ENCODE peak calls at places on chromosome 17, in five cellular contexts. X, F, O, P and W are unnamed samples.

GRCh38 chr17:39979021-39979660 is 1.5 kb upstream of the PSMD3 start:
- DNase-seq in X (no peak), F (no peak), O (peak), P (peak), W (no peak)

GRCh38 chr17:40076595-40076994 is 13.8 kb downstream of the THRA start:
- DNase-seq in X (no peak), F (no peak), O (no peak), P (no peak), W (no peak)

GRCh38 chr17:38752930-38753506 is 477 bp downstream of the PSMB3 start:
- DNase-seq in X (no peak), F (no peak), O (no peak), P (no peak), W (peak)

GRCh38 chr17:40329981-40330794 is 21.2 kb downstream of the RARA start:
- DNase-seq in X (peak), F (no peak), O (no peak), P (no peak), W (no peak)

GRCh38 chr17:1607971-1608320 is 20.7 kb downstream of the SLC43A2 start:
- DNase-seq in X (no peak), F (peak), O (no peak), P (no peak), W (no peak)

GRCh38 chr17:15348030-15348429 is 6.6 kb upstream of the TEKT3 start:
- DNase-seq in X (peak), F (no peak), O (no peak), P (peak), W (no peak)

GRCh38 chr17:45001310-45001709 is 33.2 kb upstream of the C1QL1 start:
- DNase-seq in X (no peak), F (no peak), O (no peak), P (no peak), W (no peak)

GRCh38 chr17:19876524-19877161 is 8.9 kb upstream of the ULK2 start:
- DNase-seq in X (peak), F (no peak), O (no peak), P (no peak), W (no peak)

GRCh38 chr17:10130733-10131132 is 67.7 kb downstream of the GAS7 start:
- DNase-seq in X (no peak), F (no peak), O (no peak), P (no peak), W (no peak)

GRCh38 chr17:75753514-75754377 is 11.2 kb downstream of the GALK1 start:
- DNase-seq in X (peak), F (peak), O (no peak), P (peak), W (peak)

GRCh38 chr17:72264682-72265405 is 144.0 kb downstream of the SOX9 start:
- DNase-seq in X (no peak), F (peak), O (no peak), P (no peak), W (no peak)

GRCh38 chr17:39130205-39130604 is 21.2 kb downstream of the PLXDC1 start:
- DNase-seq in X (no peak), F (no peak), O (no peak), P (no peak), W (no peak)

DNA sequence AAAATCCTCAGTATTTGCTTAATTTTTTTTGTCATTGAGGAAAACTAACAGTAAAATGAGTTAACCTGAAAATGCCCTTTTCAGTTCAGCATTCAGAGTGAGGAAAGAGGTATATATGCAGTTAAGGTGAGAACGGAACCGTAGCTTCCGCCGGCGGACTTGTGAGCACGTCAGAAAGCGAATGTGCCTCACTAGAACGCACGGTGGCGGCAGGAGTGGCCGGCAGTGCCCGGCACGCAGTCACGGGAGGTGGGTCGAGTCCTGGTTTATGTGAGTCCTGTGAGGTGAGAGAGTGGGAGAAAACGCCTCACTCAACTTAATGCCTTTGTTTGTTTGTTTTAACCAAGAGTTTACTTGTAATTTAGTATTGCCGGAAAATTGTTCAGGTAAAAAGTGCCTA is 6.1 kb downstream of the SEC14L1 start:
- DNase-seq in X (peak), F (no peak), O (no peak), P (no peak), W (peak)
- TF ChIP-seq CTCF in X (peak), F (no peak), O (no peak), P (no peak), W (no peak)

DNA sequence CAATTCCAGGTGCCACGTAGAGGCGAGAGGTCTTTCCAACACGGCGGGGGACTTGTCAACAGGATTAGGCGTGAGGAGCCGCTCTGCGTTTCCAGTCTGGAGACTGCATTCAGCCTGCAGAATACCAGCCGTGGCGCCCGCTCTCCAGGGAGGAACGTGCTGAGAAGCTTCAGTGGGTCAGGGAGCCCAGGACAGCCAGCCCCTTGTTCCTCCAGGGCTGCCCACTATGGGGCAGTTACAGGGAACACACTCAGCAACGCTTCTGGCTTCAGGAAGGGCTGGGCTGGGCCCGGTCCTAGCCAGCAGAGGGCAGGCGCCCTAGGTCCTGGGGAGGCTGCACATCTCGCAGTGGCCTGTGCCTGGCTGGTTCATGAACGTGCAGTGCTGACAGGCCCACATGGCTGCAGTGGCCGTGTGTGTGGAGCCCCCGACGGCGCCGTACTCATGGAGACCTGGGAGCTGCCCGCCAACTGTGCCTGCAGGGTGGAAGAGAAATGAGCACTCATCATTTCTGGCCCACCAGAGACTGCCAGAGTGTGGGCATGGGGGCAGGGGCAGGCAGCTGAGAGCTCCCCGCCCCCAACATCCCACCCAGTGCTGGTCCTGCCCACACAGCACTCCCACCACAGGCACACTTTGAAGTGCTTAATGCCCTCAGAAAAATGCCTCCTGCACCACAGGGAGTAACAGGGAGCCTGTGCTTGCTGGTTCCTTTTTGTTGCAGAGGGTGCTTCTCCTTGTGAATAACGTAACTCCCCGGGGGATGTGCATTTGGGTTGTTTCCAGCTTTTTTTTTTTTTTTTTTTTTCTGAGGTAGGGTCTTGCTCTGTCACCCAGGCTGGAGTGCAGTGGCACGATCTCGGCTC is 7.0 kb upstream of the FAAP100 start:
- DNase-seq in X (no peak), F (no peak), O (no peak), P (no peak), W (no peak)
- TF ChIP-seq CTCF in X (no peak), F (peak), O (peak), P (peak), W (no peak)

GRCh38 chr17:51435641-51436091 is 175.3 kb downstream of the UTP18 start:
- DNase-seq in X (peak), F (peak), O (no peak), P (no peak), W (peak)
- TF ChIP-seq CTCF in X (no peak), F (peak), O (peak), P (no peak), W (peak)

DNA sequence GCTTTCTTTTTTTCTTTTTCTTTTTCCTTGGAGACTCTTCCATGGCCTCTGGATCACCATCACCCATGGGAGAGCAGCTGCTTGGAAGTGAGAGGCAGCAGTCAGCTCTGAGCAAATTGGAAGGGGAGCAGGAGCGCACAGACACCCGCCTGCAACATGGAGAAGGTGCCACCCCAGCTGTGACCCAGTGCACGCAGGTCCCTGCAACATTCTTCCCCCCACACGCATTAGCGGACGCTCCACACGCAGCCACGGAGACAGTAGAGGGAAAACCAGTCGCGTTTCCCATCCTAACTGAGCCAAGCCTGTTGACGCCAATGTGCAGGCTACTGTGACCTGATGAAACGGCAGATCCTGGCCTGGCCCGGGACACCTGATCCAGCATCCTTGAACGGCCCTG is 20.4 kb upstream of the CYTH1 start:
- DNase-seq in X (no peak), F (no peak), O (no peak), P (no peak), W (no peak)
- TF ChIP-seq CTCF in X (no peak), F (no peak), O (no peak), P (no peak), W (no peak)

GRCh38 chr17:5115673-5116651 is at the start of gene USP6:
- DNase-seq in X (peak), F (no peak), O (no peak), P (no peak), W (no peak)

GRCh38 chr17:5110816-5111215 is 862 bp downstream of the ZNF232 start:
- DNase-seq in X (no peak), F (peak), O (no peak), P (no peak), W (no peak)

DNA sequence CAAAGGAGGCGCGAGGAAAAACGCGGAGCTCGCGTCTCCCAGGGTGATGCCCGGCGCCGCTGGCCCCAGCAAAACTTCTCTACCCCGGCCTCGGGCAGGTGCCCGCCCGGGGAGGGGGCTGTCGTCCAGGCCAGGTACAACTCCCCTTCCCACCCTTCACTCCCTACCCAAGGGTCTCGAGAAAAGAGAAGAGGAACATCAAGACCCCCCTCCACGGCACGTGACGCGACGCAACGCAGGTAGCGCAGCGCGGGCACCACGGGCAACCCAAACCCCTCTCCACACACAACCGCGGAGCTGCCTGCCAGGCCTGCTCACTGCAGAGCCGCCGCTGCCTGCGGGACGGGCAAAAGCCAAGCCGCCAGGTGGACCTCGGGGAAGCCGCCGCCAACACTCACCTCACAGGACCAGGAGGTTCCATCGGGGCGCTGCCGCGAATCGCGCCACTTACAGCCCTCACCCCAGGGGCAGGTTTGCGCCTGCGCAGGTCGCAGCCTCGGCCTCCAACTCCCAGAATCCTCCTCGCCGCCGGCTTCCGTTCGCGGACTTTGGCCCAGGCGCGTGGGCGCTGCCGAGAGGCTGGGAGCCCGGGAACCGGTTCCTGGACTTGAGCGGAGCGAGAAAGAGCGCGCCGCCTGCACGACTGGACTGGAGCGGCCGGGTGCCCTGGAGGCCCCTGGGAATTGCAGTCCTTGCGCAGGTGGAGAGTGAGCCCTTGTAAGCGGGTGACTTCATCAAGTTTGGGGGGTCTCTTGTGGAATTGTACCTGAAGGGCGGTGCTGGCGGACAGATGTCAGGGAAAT is at the start of gene ZNF232:
- DNase-seq in X (peak), F (peak), O (peak), P (peak), W (peak)
- TF ChIP-seq CTCF in X (no peak), F (no peak), O (no peak), P (no peak), W (no peak)

DNA sequence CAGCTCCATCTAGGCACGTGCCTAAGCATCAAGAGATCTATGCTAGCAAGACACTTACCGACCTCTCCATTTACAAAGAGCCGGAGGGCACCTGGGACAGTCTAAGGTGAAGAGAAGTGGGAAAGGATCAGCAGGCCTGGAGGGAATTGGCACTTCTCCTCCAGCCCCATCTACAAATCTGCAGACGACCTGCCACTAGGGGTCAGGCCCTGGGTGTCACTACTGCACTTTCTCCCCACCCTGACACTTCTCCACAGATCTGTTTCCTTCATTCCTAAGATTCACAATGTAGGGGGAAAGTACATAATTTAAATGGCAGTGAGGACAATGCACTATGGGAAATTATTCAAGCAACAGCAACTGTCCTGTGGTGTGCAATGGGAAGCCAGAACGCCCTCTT is 8.1 kb downstream of the MKS1 start:
- DNase-seq in X (no peak), F (no peak), O (no peak), P (no peak), W (no peak)
- TF ChIP-seq CTCF in X (no peak), F (peak), O (no peak), P (no peak), W (no peak)

DNA sequence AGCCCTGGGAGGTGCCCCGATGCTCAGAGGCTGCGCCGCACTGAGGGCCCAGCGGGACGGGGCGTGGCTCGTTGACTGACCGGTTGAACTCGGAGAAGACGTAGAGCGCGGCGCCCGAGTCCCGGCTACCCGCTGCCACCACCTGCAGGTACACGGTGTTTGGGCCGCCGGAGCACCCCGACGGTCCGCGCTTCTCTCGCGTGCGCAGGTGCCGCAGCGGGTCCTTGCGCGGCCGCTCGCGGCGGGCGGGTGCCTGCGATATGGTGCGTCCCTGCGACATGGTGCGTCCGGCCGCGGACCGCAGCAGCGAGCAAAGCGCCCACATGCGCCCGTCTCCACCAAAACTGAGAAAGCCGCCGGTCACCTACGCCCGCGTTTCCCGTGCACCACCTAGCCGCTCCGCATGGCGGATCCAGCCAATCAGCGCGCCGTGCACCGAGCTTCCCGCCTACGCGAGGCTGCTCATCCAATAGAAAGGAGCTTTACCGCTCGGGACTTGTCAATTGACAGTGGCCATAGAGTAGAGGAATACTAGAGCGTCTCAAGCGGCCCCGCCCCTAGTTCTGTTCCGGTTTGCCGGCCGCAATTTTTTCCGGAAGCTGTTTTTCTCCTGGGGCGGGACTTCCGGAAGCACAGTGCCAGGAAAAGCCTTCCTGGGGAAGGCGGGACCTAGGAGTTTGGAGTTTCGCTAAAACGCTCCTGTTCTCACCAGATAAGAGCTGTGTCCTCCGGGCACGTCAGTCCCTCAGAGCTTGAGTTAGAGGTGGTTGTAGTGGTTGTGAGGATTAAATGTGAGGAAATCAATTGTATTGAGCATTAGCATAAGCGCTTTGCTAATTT is at the start of gene ELAC2:
- DNase-seq in X (peak), F (peak), O (peak), P (peak), W (peak)
- TF ChIP-seq CTCF in X (peak), F (no peak), O (no peak), P (no peak), W (no peak)

GRCh38 chr17:2867441-2868424 is 71.5 kb downstream of the RAP1GAP2 start:
- DNase-seq in X (no peak), F (peak), O (peak), P (peak), W (peak)
- TF ChIP-seq CTCF in X (no peak), F (no peak), O (peak), P (no peak), W (no peak)

GRCh38 chr17:80942360-80943345 is 49.0 kb upstream of the CHMP6 start:
- DNase-seq in X (peak), F (no peak), O (peak), P (peak), W (no peak)
- TF ChIP-seq CTCF in X (no peak), F (no peak), O (peak), P (peak), W (no peak)